ENCODE peak calls at places on chromosomes 16 and 17, in nine cellular contexts. D, S, U, Q, J, P, N, L and C are unnamed samples.

GRCh38 chr17:61139219-61139618 is 260.4 kb upstream of the TBX2 start:
- DNase-seq in U (no peak), L (no peak), D (peak; percentile 43), N (no peak), Q (peak; percentile 36), J (no peak), S (no peak), P (no peak), C (peak; percentile 39)

GRCh38 chr16:23317751-23318150 is 15.6 kb downstream of the SCNN1B start:
- DNase-seq in J (no peak), Q (no peak), N (no peak), U (no peak), S (no peak), P (no peak), D (no peak), L (no peak), C (no peak)

GRCh38 chr16:85436207-85436606 is 176.9 kb upstream of the GSE1 start:
- DNase-seq in S (no peak), J (no peak), L (no peak), U (peak; percentile 53), P (no peak), N (no peak), Q (no peak), D (no peak), C (no peak)

GRCh38 chr17:66365204-66365524 is 62.8 kb downstream of the PRKCA start:
- DNase-seq in D (no peak), Q (no peak), U (no peak), S (no peak), L (no peak), P (no peak), N (no peak), J (peak; percentile 38), C (no peak)

GRCh38 chr17:37358098-37358829 is 17.5 kb upstream of the C17orf78 start:
- DNase-seq in J (peak; percentile 80), D (peak; percentile 43), N (peak; percentile 16), U (peak; percentile 48), P (peak; percentile 64), L (no peak), S (peak; percentile 81), Q (peak; percentile 36), C (peak; percentile 53)

GRCh38 chr17:37492167-37492566 is 2.5 kb downstream of the DUSP14 start:
- DNase-seq in U (no peak), J (no peak), D (no peak), P (no peak), L (no peak), Q (no peak), S (no peak), N (no peak), C (no peak)

GRCh38 chr17:76884995-76885896 is 17.0 kb downstream of the MGAT5B start:
- DNase-seq in U (no peak), J (no peak), S (no peak), D (no peak), L (no peak), Q (no peak), P (no peak), N (no peak), C (no peak)

GRCh38 chr17:81440511-81441244 is 45.4 kb downstream of the BAHCC1 start:
- DNase-seq in U (no peak), S (peak; percentile 67), D (no peak), N (no peak), Q (peak; percentile 83), P (peak; percentile 63), L (no peak), J (peak; percentile 64), C (no peak)

GRCh38 chr17:44398692-44399691 is 9.5 kb upstream of the ITGA2B start:
- DNase-seq in L (no peak), P (no peak), U (no peak), S (no peak), Q (no peak), N (no peak), J (no peak), D (no peak), C (no peak)

GRCh38 chr17:34739386-34739785 is 160.0 kb downstream of the TMEM132E start:
- DNase-seq in D (peak; percentile 1), Q (no peak), U (no peak), J (no peak), N (no peak), S (no peak), L (no peak), P (no peak), C (no peak)

GRCh38 chr17:32912218-32912897 is 15.6 kb upstream of the TMEM98 start:
- DNase-seq in N (peak; percentile 41), L (no peak), Q (no peak), J (peak; percentile 94), D (peak; percentile 84), S (peak; percentile 84), P (peak; percentile 76), U (peak; percentile 67), C (no peak)

GRCh38 chr17:11618861-11619566 is 20.7 kb downstream of the DNAH9 start:
- DNase-seq in Q (no peak), U (peak; percentile 61), P (peak; percentile 19), J (no peak), S (peak; percentile 58), N (peak; percentile 55), L (no peak), D (peak; percentile 87), C (no peak)

GRCh38 chr16:7313170-7313569 is 19.5 kb upstream of the RBFOX1 start:
- DNase-seq in D (no peak), P (peak; percentile 10), S (peak; percentile 18), Q (no peak), L (no peak), U (no peak), N (no peak), J (peak; percentile 25), C (peak; percentile 13)

GRCh38 chr17:49548506-49549310 is 27.0 kb upstream of the NXPH3 start:
- DNase-seq in L (peak; percentile 27), N (no peak), Q (no peak), P (peak; percentile 66), U (no peak), J (peak; percentile 65), S (peak; percentile 45), D (peak; percentile 55), C (no peak)

GRCh38 chr17:10325036-10325435 is 47.8 kb downstream of the MYH13 start:
- DNase-seq in S (no peak), Q (no peak), J (no peak), D (no peak), P (no peak), N (no peak), U (no peak), L (no peak), C (no peak)

GRCh38 chr16:10944249-10945064 is at the start of gene CLEC16A:
- DNase-seq in Q (peak; percentile 81), U (peak; percentile 97), S (peak; percentile 97), J (peak; percentile 98), P (peak; percentile 97), D (peak; percentile 98), L (peak; percentile 91), N (peak; percentile 97), C (peak; percentile 92)
- TF ChIP-seq POLR2A in Q (peak; percentile 70), U (no peak), S (peak; percentile 72), J (peak; percentile 70), P (peak; percentile 82), D (no peak), L (peak; percentile 53), N (no peak), C (peak; percentile 95)

GRCh38 chr17:30393911-30394867 is 15.5 kb downstream of the CPD start:
- DNase-seq in P (no peak), D (no peak), U (no peak), L (no peak), Q (no peak), N (no peak), J (no peak), S (no peak), C (no peak)

GRCh38 chr17:30393491-30393890 is 14.8 kb downstream of the CPD start:
- DNase-seq in P (no peak), L (no peak), S (no peak), J (no peak), N (no peak), Q (no peak), D (no peak), U (no peak), C (no peak)

GRCh38 chr17:30388321-30389179 is 9.8 kb downstream of the CPD start:
- DNase-seq in Q (no peak), D (no peak), S (no peak), L (no peak), N (no peak), U (no peak), P (no peak), J (no peak), C (no peak)

GRCh38 chr17:30391534-30391933 is 12.8 kb downstream of the CPD start:
- DNase-seq in J (no peak), U (no peak), Q (no peak), P (no peak), N (no peak), L (no peak), S (no peak), D (no peak), C (no peak)

GRCh38 chr17:30389755-30390300 is 11.1 kb downstream of the CPD start:
- DNase-seq in P (peak; percentile 31), U (no peak), J (no peak), L (no peak), S (no peak), N (no peak), D (no peak), Q (no peak), C (no peak)
- TF ChIP-seq POLR2A in P (no peak), U (no peak), J (no peak), L (no peak), S (no peak), N (no peak), D (no peak), Q (no peak), C (no peak)

GRCh38 chr16:86707171-86707570 is 128.8 kb downstream of the FOXL1 start:
- DNase-seq in U (no peak), N (no peak), J (no peak), S (no peak), Q (no peak), L (no peak), D (no peak), P (no peak), C (no peak)
- TF ChIP-seq POLR2A in U (no peak), N (no peak), J (no peak), S (no peak), Q (no peak), L (no peak), D (no peak), P (no peak), C (no peak)

DNA sequence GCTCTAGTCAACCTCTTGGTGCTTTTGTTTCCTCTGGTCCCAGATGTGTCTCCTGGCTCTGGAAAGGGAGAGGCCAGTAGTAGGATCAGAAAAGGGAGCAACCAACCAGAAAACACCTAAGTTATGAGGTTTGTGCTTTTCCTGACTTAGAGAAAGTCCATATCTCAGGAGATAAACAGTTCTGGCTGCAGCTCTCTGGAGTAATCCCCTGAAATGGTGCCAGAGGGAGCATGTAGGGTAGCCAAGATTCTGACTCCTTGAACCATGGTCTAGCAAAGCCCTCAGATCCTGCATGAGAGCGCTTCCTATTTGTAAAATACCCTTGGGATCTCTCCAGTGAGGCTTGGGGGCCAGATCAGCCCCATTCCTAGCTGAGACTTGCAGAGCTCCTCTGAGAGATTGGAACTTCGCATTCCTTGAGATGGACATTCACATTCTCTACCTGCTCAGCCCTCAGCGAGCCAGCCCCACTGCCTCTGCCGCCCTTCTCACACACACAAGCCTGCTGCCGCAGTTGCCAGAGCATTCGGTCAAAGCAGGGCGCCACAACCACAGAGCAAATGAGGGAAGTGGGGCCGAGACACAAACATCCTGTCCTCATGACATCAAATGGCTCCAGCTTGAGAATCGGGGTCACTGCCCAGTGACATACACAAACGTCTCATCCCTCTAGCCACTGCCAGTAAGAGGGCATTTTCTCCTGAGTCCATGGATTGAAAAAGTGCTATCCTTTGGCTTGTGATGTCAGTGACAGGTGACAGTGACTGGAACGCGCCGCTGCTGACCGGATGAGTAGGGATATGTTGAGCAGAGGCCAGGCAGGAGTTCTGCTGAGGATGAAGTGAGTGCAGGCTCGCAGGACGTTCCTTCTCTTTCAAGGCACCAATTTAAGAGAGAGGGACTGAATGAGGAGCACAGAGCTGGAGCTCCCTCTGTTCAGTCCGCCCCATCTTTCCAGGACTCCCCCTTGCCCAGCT is 5.0 kb downstream of the ABHD15 start:
- DNase-seq in N (peak; percentile 21), S (no peak), Q (no peak), P (no peak), D (no peak), J (no peak), U (no peak), L (no peak), C (no peak)
- TF ChIP-seq POLR2A in N (no peak), S (no peak), Q (no peak), P (no peak), D (no peak), J (no peak), U (no peak), L (no peak), C (no peak)